ENCODE peak calls at places on chromosome 13, in six cellular contexts. K, N, H, I, S and R are unnamed samples.

GRCh38 chr13:22793598-22794134 is 387.1 kb upstream of the SGCG start:
- DNase-seq in K (no peak), I (no peak), S (no peak), N (peak; percentile 99), H (no peak), R (no peak)

GRCh38 chr13:60091573-60091972 is 72.2 kb downstream of the DIAPH3 start:
- DNase-seq in S (no peak), H (no peak), K (no peak), N (no peak), I (no peak), R (no peak)

GRCh38 chr13:98293103-98293502 is 116.0 kb upstream of the RNF113B start:
- DNase-seq in K (no peak), N (peak; percentile 80), H (no peak), S (no peak), I (no peak), R (no peak)

GRCh38 chr13:35474551-35474950 is 1.9 kb downstream of the MAB21L1 start:
- DNase-seq in H (no peak), I (no peak), K (no peak), S (no peak), N (no peak), R (no peak)

GRCh38 chr13:99646866-99647592 is 145.8 kb downstream of the TM9SF2 start:
- DNase-seq in I (no peak), H (no peak), N (no peak), K (no peak), S (no peak), R (no peak)

GRCh38 chr13:23621316-23621645 is 51.1 kb downstream of the TNFRSF19 start:
- DNase-seq in S (no peak), I (no peak), H (no peak), N (peak; percentile 20), K (no peak), R (no peak)

GRCh38 chr13:47503468-47503867 is 497.6 kb downstream of the SUCLA2 start:
- DNase-seq in K (no peak), H (no peak), N (no peak), S (no peak), I (no peak), R (no peak)

GRCh38 chr13:99626461-99627082 is 125.3 kb downstream of the TM9SF2 start:
- DNase-seq in K (no peak), H (no peak), S (no peak), I (no peak), N (no peak), R (no peak)

GRCh38 chr13:23608704-23609413 is 38.6 kb downstream of the TNFRSF19 start:
- DNase-seq in S (no peak), H (no peak), K (no peak), N (peak; percentile 32), I (no peak), R (no peak)

GRCh38 chr13:79837741-79838450 is 356.9 kb downstream of the NDFIP2 start:
- DNase-seq in K (no peak), S (no peak), I (no peak), N (no peak), H (no peak), R (no peak)

GRCh38 chr13:113035209-113035800 is 66.3 kb downstream of the MCF2L start:
- DNase-seq in S (no peak), N (no peak), I (no peak), K (no peak), H (no peak), R (no peak)

GRCh38 chr13:112616586-112617381 is 28.8 kb upstream of the TUBGCP3 start:
- DNase-seq in S (no peak), K (peak; percentile 41), N (peak; percentile 35), I (peak; percentile 58), H (peak; percentile 53), R (peak; percentile 44)

GRCh38 chr13:53010374-53011105 is 18.1 kb upstream of the OLFM4 start:
- DNase-seq in I (no peak), S (no peak), H (no peak), N (peak; percentile 4), K (no peak), R (no peak)

GRCh38 chr13:109959903-109960302 is 173.5 kb upstream of the IRS2 start:
- DNase-seq in K (no peak), S (no peak), I (no peak), H (no peak), N (no peak), R (no peak)

GRCh38 chr13:81872581-81872980 is 1531.7 kb upstream of the SPRY2 start:
- DNase-seq in S (no peak), N (peak; percentile 38), I (no peak), H (no peak), K (no peak), R (no peak)

DNA sequence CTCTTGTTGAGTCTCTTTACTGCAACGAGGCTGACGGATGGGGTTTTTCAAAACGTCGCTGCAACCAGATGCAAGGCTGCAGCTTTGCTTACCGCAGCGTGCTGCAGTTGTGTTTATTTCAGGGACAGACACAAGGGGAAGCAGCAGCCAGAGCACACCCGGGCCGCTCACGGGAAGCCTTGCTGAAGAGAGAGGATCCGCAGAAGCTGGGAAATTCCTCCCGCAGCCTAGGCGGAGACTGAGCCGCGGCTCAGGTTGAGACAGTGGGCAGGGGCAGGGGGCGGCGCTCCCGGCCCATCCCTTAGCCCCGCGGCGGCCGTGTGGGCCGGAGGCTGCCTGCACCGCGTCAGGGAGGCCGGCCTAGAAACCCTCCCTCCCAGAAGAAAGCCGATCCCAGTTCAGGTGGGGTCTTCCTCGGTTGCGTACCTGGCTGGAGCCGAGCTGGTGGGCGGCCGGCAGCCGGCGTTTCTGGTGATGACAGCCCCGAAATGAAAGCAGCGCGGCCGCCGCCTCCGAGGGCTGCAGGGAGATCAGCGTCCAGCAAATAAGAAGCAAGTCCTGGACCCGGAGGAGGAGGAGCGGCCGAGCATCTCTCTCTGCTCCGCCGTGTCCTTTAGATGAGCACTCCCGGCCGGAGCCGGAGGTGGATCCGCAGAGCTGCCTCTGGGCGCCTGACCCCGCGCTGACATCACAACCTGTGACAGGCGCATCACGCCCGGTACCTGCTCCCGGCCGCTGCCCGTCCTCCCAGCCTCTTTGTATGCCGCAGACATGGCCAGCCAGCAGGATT is at the start of gene FRY:
- DNase-seq in K (peak; percentile 51), I (no peak), H (peak; percentile 85), N (peak; percentile 74), S (no peak), R (peak; percentile 31)
- TF ChIP-seq POLR2AphosphoS5 in K (no peak), I (no peak), H (peak; percentile 18), N (peak; percentile 40), S (no peak), R (no peak)

DNA sequence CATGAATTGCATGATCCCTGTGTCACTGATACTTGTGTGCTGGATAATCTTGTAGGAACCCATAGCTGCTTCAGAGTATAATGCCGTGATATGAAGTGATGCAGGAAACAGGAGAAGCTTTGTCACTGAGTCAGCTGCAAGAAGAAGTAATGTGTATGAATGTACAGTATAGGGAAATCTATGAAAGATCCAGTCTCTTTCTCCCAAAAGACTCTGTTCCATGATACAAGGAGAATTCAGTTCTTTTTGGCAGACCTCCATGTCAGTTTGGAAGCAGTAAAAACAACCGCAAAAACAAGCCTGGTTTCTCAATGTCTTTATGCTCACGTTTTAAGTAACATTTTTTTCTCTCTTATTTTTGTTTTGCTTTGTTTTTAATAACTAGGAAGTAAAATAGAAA is 33.9 kb downstream of the PCDH17 start:
- DNase-seq in I (no peak), S (no peak), H (no peak), N (no peak), K (no peak), R (no peak)
- TF ChIP-seq POLR2A in I (no peak), S (no peak), H (no peak), N (no peak), K (no peak), R (no peak)

GRCh38 chr13:65911546-65912193 is 1318.5 kb downstream of the PCDH9 start:
- DNase-seq in N (no peak), I (no peak), S (no peak), K (no peak), H (no peak), R (no peak)

GRCh38 chr13:65912516-65912915 is 1317.6 kb downstream of the PCDH9 start:
- DNase-seq in I (no peak), N (no peak), K (no peak), H (no peak), S (no peak), R (no peak)

GRCh38 chr13:65913173-65913572 is 1317.0 kb downstream of the PCDH9 start:
- DNase-seq in K (no peak), S (no peak), H (no peak), I (no peak), N (no peak), R (no peak)

GRCh38 chr13:65917731-65918130 is 1312.4 kb downstream of the PCDH9 start:
- DNase-seq in H (no peak), I (no peak), K (no peak), S (no peak), N (no peak), R (no peak)

DNA sequence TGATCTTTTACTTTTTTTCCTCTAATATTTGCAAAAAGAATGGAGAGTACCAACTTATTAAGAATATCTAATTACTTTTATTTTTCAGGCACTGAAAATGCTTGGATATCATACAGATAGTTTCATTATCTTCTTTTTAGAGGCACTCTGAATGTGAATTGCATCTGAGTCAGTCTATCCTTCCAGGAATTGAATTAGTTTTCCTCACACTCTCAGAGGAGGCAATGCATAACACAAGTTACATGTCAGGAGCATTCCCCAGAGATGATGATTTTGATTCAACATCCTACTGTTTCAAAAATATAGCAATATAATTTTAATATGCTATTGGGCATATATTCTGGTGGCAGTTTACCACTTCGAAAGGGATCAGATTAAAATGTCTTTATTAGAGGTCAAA is 1315.4 kb downstream of the PCDH9 start:
- DNase-seq in S (no peak), I (no peak), K (no peak), H (no peak), N (no peak), R (no peak)
- TF ChIP-seq TAF1 in S (no peak), I (no peak), K (no peak), H (no peak), N (no peak), R (no peak)

DNA sequence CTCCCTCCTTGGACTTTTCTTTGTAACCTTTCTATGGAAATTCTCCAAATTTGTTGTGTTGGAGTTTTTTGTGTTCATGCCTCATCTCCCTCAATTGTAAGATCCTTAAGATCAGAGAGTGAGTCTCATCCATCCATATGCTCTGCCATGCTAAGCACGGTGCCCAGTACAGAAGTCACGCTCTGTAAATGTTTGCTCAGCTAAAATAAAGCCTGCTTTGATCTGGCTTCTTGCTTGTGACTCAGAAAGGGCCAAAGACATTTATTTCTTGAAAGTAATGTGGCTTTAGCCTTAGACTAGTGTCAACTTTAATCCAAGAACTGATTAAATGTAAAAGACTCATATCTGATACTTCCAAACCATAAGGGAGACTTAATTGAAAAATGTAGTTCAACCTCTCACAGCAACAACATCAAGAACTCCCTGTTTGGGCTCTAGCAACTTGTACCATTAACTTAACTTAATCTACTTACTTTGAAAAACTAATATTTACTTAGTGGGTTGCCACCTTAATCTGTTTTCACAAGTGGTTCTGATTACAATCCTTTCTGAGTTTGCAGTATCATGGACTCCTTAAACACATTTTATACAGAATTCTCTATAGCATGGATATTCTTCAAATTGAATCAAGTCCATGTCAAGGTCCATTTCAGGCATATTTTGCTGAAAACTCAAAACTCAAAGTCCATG is 100.2 kb downstream of the KL start:
- DNase-seq in S (no peak), H (no peak), K (no peak), I (no peak), N (peak; percentile 40), R (no peak)
- TF ChIP-seq POLR2AphosphoS5 in S (no peak), H (no peak), K (no peak), I (no peak), N (no peak), R (no peak)